ENCODE peak calls at places on chromosomes 3 and 15, in six cellular contexts. One of them, this sample, is unnamed.
A peak's percentile ranks its signal among the peaks of the same experiment; 100 is the strongest.

GRCh38 chr3:123678108-123678511 is 93.3 kb upstream of the HACD2 start:
- DNase-seq in CD4-positive, alpha-beta T cell: no peak
- DNase-seq in cardiac fibroblast: peak; percentile 61
- DNase-seq in suprapubic skin: no peak
- DNase-seq in heart right ventricle: no peak
- DNase-seq in psoas muscle: no peak
- DNase-seq in this sample: peak; percentile 55

GRCh38 chr15:95995375-95996168 is 334.9 kb upstream of the NR2F2 start:
- DNase-seq in psoas muscle: no peak
- DNase-seq in suprapubic skin: no peak
- DNase-seq in heart right ventricle: no peak
- DNase-seq in cardiac fibroblast: peak; percentile 27
- DNase-seq in CD4-positive, alpha-beta T cell: no peak
- DNase-seq in this sample: peak; percentile 41

GRCh38 chr15:65336369-65336766 is 31.9 kb downstream of the RNU5B-1 start:
- DNase-seq in heart right ventricle: no peak
- DNase-seq in CD4-positive, alpha-beta T cell: no peak
- DNase-seq in suprapubic skin: no peak
- DNase-seq in cardiac fibroblast: no peak
- DNase-seq in psoas muscle: no peak
- DNase-seq in this sample: no peak

GRCh38 chr3:120048355-120048754 is 45.9 kb downstream of the GSK3B start:
- DNase-seq in cardiac fibroblast: peak; percentile 5
- DNase-seq in suprapubic skin: no peak
- DNase-seq in heart right ventricle: no peak
- DNase-seq in psoas muscle: no peak
- DNase-seq in CD4-positive, alpha-beta T cell: no peak
- DNase-seq in this sample: no peak

GRCh38 chr3:156602424-156602823 is 47.5 kb upstream of the SSR3 start:
- DNase-seq in heart right ventricle: no peak
- DNase-seq in CD4-positive, alpha-beta T cell: no peak
- DNase-seq in suprapubic skin: no peak
- DNase-seq in psoas muscle: no peak
- DNase-seq in cardiac fibroblast: no peak
- DNase-seq in this sample: peak; percentile 84

GRCh38 chr3:34782876-34783275 is 856.4 kb upstream of the ARPP21 start:
- DNase-seq in psoas muscle: no peak
- DNase-seq in heart right ventricle: no peak
- DNase-seq in CD4-positive, alpha-beta T cell: no peak
- DNase-seq in cardiac fibroblast: no peak
- DNase-seq in suprapubic skin: no peak
- DNase-seq in this sample: no peak

GRCh38 chr3:127697531-127698240 is 24.9 kb downstream of the ABTB1 start:
- DNase-seq in suprapubic skin: peak; percentile 85
- DNase-seq in cardiac fibroblast: peak; percentile 92
- DNase-seq in psoas muscle: peak; percentile 83
- DNase-seq in CD4-positive, alpha-beta T cell: no peak
- DNase-seq in heart right ventricle: peak; percentile 83
- DNase-seq in this sample: peak; percentile 59

GRCh38 chr3:116425126-116425525 is 20.2 kb downstream of the LSAMP start:
- DNase-seq in cardiac fibroblast: no peak
- DNase-seq in suprapubic skin: no peak
- DNase-seq in CD4-positive, alpha-beta T cell: no peak
- DNase-seq in psoas muscle: no peak
- DNase-seq in heart right ventricle: no peak
- DNase-seq in this sample: no peak

GRCh38 chr3:81033690-81034089 is 727.8 kb downstream of the GBE1 start:
- DNase-seq in heart right ventricle: no peak
- DNase-seq in suprapubic skin: no peak
- DNase-seq in cardiac fibroblast: no peak
- DNase-seq in psoas muscle: no peak
- DNase-seq in CD4-positive, alpha-beta T cell: no peak
- DNase-seq in this sample: no peak

GRCh38 chr15:98754283-98755022 is 106.1 kb downstream of the IGF1R start:
- DNase-seq in CD4-positive, alpha-beta T cell: no peak
- DNase-seq in heart right ventricle: no peak
- DNase-seq in cardiac fibroblast: peak; percentile 48
- DNase-seq in suprapubic skin: no peak
- DNase-seq in psoas muscle: no peak
- DNase-seq in this sample: peak; percentile 54

GRCh38 chr15:99682455-99682854 is 50.8 kb downstream of the LYSMD4 start:
- DNase-seq in cardiac fibroblast: peak; percentile 86
- DNase-seq in suprapubic skin: no peak
- DNase-seq in psoas muscle: no peak
- DNase-seq in CD4-positive, alpha-beta T cell: no peak
- DNase-seq in heart right ventricle: no peak
- DNase-seq in this sample: peak; percentile 90

GRCh38 chr3:110767156-110767555 is 304.5 kb upstream of the NECTIN3 start:
- DNase-seq in CD4-positive, alpha-beta T cell: no peak
- DNase-seq in suprapubic skin: no peak
- DNase-seq in psoas muscle: no peak
- DNase-seq in cardiac fibroblast: no peak
- DNase-seq in heart right ventricle: no peak
- DNase-seq in this sample: no peak

GRCh38 chr3:123284399-123285010 is 82.8 kb downstream of the SEC22A start:
- DNase-seq in cardiac fibroblast: no peak
- DNase-seq in psoas muscle: no peak
- DNase-seq in CD4-positive, alpha-beta T cell: no peak
- DNase-seq in suprapubic skin: no peak
- DNase-seq in heart right ventricle: no peak
- DNase-seq in this sample: no peak

GRCh38 chr3:55584716-55585368 is 97.7 kb upstream of the WNT5A start:
- DNase-seq in suprapubic skin: no peak
- DNase-seq in CD4-positive, alpha-beta T cell: no peak
- DNase-seq in psoas muscle: no peak
- DNase-seq in cardiac fibroblast: no peak
- DNase-seq in heart right ventricle: no peak
- DNase-seq in this sample: no peak

DNA sequence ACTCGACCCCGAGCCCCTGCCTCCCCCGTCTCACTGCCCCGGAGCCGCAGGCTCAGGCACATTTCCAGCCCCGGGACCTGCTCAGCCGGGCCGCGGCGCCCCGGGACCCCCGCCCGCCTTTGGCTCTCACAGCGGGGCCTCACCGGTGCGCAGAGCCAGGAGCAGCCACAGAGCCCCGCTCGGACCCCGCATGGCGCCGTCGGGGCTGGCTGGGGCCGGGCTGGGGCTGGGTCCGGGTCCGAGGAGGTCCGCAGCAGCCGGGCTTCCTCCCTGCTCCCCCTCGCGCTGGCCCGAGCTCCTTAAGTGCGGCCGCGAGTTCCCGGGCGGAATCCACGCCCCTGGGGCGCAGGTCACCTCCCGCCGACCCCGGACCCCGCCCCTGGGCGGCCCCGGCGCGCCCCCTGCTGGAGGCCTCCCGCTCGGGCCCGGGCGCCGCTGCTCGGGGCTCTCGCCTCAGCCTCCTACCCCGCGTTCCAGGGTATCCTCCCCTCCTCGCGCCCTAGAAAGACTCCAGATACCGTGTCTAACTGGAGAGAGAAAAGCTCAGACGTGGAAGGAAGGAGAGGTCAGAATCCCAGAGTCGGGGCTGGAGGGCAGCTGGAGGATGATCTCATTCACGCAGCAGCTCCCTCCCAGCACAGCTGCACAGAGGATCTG is at the start of gene MELTF:
- DNase-seq in psoas muscle: peak; percentile 67
- DNase-seq in CD4-positive, alpha-beta T cell: peak; percentile 52
- DNase-seq in heart right ventricle: peak; percentile 68
- DNase-seq in cardiac fibroblast: peak; percentile 79
- DNase-seq in suprapubic skin: peak; percentile 77
- DNase-seq in this sample: peak; percentile 22
- TF ChIP-seq CTCF in psoas muscle: peak; percentile 74
- TF ChIP-seq CTCF in CD4-positive, alpha-beta T cell: peak; percentile 72
- TF ChIP-seq CTCF in heart right ventricle: peak; percentile 85
- TF ChIP-seq CTCF in cardiac fibroblast: peak; percentile 39
- TF ChIP-seq CTCF in suprapubic skin: peak; percentile 48
- TF ChIP-seq CTCF in this sample: peak; percentile 60

DNA sequence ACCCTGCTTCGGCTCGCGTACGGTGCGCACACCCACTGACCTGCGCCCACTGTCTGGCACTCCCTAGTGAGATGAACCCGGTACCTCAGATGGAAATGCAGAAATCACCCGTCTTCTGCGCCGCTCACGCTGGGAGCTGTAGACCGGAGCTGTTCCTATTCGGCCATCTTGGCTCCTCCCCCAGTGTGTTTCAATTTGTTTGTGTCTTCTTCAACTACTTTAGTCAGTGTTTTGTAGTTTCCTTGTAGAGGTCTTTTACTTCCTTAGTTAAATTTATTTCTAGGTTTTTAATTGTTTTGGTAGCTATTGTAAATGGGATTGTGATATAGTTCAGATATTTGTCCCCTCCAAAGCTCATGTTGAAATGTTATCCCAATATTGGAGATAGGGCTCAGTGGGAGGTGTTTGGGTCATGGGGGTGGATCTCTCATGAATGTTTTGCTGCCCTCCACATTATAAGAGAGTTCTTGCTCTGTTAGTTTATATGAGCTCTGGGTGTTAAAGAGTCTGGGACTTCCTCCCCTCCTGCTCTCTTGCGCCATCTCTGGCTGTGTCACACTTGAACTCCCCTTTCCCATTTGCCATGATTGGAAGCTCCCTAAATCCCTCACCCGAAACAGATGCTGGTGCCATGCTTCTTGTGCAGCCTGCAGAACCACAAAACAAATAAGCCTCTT is 304.4 kb downstream of the DOCK3 start:
- DNase-seq in suprapubic skin: no peak
- DNase-seq in heart right ventricle: no peak
- DNase-seq in cardiac fibroblast: no peak
- DNase-seq in psoas muscle: no peak
- DNase-seq in CD4-positive, alpha-beta T cell: no peak
- DNase-seq in this sample: no peak
- TF ChIP-seq CTCF in suprapubic skin: no peak
- TF ChIP-seq CTCF in heart right ventricle: no peak
- TF ChIP-seq CTCF in cardiac fibroblast: no peak
- TF ChIP-seq CTCF in psoas muscle: no peak
- TF ChIP-seq CTCF in CD4-positive, alpha-beta T cell: no peak
- TF ChIP-seq CTCF in this sample: no peak

GRCh38 chr3:76044601-76045600 is 259.6 kb upstream of the ZNF717 start:
- DNase-seq in heart right ventricle: no peak
- DNase-seq in cardiac fibroblast: peak; percentile 13
- DNase-seq in psoas muscle: no peak
- DNase-seq in CD4-positive, alpha-beta T cell: no peak
- DNase-seq in suprapubic skin: no peak
- DNase-seq in this sample: peak; percentile 43
- TF ChIP-seq CTCF in heart right ventricle: peak; percentile 31
- TF ChIP-seq CTCF in cardiac fibroblast: peak; percentile 29
- TF ChIP-seq CTCF in psoas muscle: no peak
- TF ChIP-seq CTCF in CD4-positive, alpha-beta T cell: no peak
- TF ChIP-seq CTCF in suprapubic skin: no peak
- TF ChIP-seq CTCF in this sample: peak; percentile 38

GRCh38 chr3:183253961-183254815 is 1.1 kb downstream of the B3GNT5 start:
- DNase-seq in psoas muscle: peak; percentile 53
- DNase-seq in cardiac fibroblast: peak; percentile 50
- DNase-seq in CD4-positive, alpha-beta T cell: no peak
- DNase-seq in heart right ventricle: peak; percentile 46
- DNase-seq in suprapubic skin: no peak
- DNase-seq in this sample: no peak
- TF ChIP-seq CTCF in psoas muscle: peak; percentile 20
- TF ChIP-seq CTCF in cardiac fibroblast: no peak
- TF ChIP-seq CTCF in CD4-positive, alpha-beta T cell: no peak
- TF ChIP-seq CTCF in heart right ventricle: no peak
- TF ChIP-seq CTCF in suprapubic skin: no peak
- TF ChIP-seq CTCF in this sample: peak; percentile 2

DNA sequence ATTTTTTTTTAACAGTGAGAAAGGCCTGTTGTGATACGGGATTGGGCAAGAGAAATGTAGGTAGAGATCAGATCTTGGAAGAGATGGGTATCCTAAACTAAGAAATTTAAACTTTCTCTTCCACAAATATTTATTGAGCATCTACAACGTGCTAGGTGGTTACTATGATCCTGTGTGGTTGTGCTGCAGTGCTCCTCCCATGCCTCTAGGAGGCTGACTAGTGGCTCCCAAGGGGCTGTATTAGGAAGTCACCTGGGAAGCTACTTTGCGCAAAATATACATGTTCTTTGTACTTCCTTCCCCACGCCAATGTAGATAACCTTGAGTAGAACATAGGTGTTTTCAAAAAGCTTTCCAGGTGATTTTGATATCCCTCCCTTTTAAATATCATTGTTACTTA is 27.2 kb downstream of the USP3 start:
- DNase-seq in heart right ventricle: no peak
- DNase-seq in cardiac fibroblast: no peak
- DNase-seq in suprapubic skin: no peak
- DNase-seq in CD4-positive, alpha-beta T cell: no peak
- DNase-seq in psoas muscle: no peak
- DNase-seq in this sample: no peak
- TF ChIP-seq CTCF in heart right ventricle: no peak
- TF ChIP-seq CTCF in cardiac fibroblast: peak; percentile 50
- TF ChIP-seq CTCF in suprapubic skin: no peak
- TF ChIP-seq CTCF in CD4-positive, alpha-beta T cell: peak; percentile 21
- TF ChIP-seq CTCF in psoas muscle: no peak
- TF ChIP-seq CTCF in this sample: peak; percentile 3

GRCh38 chr3:98743071-98743470 is 20.1 kb upstream of the ST3GAL6 start:
- DNase-seq in cardiac fibroblast: no peak
- DNase-seq in heart right ventricle: no peak
- DNase-seq in CD4-positive, alpha-beta T cell: no peak
- DNase-seq in psoas muscle: peak; percentile 16
- DNase-seq in suprapubic skin: no peak
- DNase-seq in this sample: no peak
- TF ChIP-seq CTCF in cardiac fibroblast: no peak
- TF ChIP-seq CTCF in heart right ventricle: no peak
- TF ChIP-seq CTCF in CD4-positive, alpha-beta T cell: no peak
- TF ChIP-seq CTCF in psoas muscle: no peak
- TF ChIP-seq CTCF in suprapubic skin: no peak
- TF ChIP-seq CTCF in this sample: no peak

This sample was measured in bronchial epithelial cell.